ENCODE peak calls at places on chromosomes 3 and 15, in eight cellular contexts. One of them, this sample, is unnamed.

GRCh38 chr3:155135003-155135402 is 54.9 kb downstream of the MME start:
- DNase-seq in neuronal stem cell: no peak
- DNase-seq in MM.1S: no peak
- DNase-seq in dorsolateral prefrontal cortex: no peak
- DNase-seq in OCI-LY7: no peak
- DNase-seq in bronchial epithelial cell: no peak
- DNase-seq in cardiac muscle cell: no peak
- DNase-seq in prostate gland: no peak
- DNase-seq in this sample: no peak

GRCh38 chr3:37492977-37493471 is 318.6 kb upstream of the LRRFIP2 start:
- DNase-seq in neuronal stem cell: no peak
- DNase-seq in MM.1S: no peak
- DNase-seq in dorsolateral prefrontal cortex: no peak
- DNase-seq in OCI-LY7: no peak
- DNase-seq in bronchial epithelial cell: peak
- DNase-seq in cardiac muscle cell: no peak
- DNase-seq in prostate gland: no peak
- DNase-seq in this sample: peak

GRCh38 chr15:61390138-61390537 is 161.0 kb upstream of the RORA start:
- DNase-seq in neuronal stem cell: no peak
- DNase-seq in MM.1S: peak
- DNase-seq in dorsolateral prefrontal cortex: no peak
- DNase-seq in OCI-LY7: no peak
- DNase-seq in bronchial epithelial cell: no peak
- DNase-seq in cardiac muscle cell: no peak
- DNase-seq in prostate gland: no peak
- DNase-seq in this sample: no peak

GRCh38 chr3:45758871-45759270 is 37.5 kb downstream of the SLC6A20 start:
- DNase-seq in neuronal stem cell: no peak
- DNase-seq in MM.1S: no peak
- DNase-seq in dorsolateral prefrontal cortex: no peak
- DNase-seq in OCI-LY7: no peak
- DNase-seq in bronchial epithelial cell: no peak
- DNase-seq in cardiac muscle cell: no peak
- DNase-seq in prostate gland: no peak
- DNase-seq in this sample: no peak

GRCh38 chr15:84818221-84819131 is 1.3 kb downstream of the ALPK3 start:
- DNase-seq in neuronal stem cell: peak
- DNase-seq in MM.1S: no peak
- DNase-seq in dorsolateral prefrontal cortex: no peak
- DNase-seq in OCI-LY7: peak
- DNase-seq in bronchial epithelial cell: peak
- DNase-seq in cardiac muscle cell: peak
- DNase-seq in prostate gland: no peak
- DNase-seq in this sample: peak

GRCh38 chr3:46542801-46543201 is 23.3 kb downstream of the LRRC2 start:
- DNase-seq in neuronal stem cell: no peak
- DNase-seq in MM.1S: no peak
- DNase-seq in dorsolateral prefrontal cortex: no peak
- DNase-seq in OCI-LY7: no peak
- DNase-seq in bronchial epithelial cell: no peak
- DNase-seq in cardiac muscle cell: no peak
- DNase-seq in prostate gland: no peak
- DNase-seq in this sample: no peak

GRCh38 chr3:66010348-66011097 is 28.2 kb downstream of the MAGI1 start:
- DNase-seq in neuronal stem cell: no peak
- DNase-seq in MM.1S: no peak
- DNase-seq in dorsolateral prefrontal cortex: no peak
- DNase-seq in OCI-LY7: no peak
- DNase-seq in bronchial epithelial cell: peak
- DNase-seq in cardiac muscle cell: peak
- DNase-seq in prostate gland: no peak
- DNase-seq in this sample: no peak

GRCh38 chr15:58957101-58957973 is 23.9 kb upstream of the SLTM start:
- DNase-seq in neuronal stem cell: peak
- DNase-seq in MM.1S: peak
- DNase-seq in dorsolateral prefrontal cortex: no peak
- DNase-seq in OCI-LY7: peak
- DNase-seq in bronchial epithelial cell: peak
- DNase-seq in cardiac muscle cell: peak
- DNase-seq in prostate gland: peak
- DNase-seq in this sample: peak

GRCh38 chr3:178623666-178624255 is 87.5 kb downstream of the KCNMB2 start:
- DNase-seq in neuronal stem cell: no peak
- DNase-seq in MM.1S: no peak
- DNase-seq in dorsolateral prefrontal cortex: no peak
- DNase-seq in OCI-LY7: no peak
- DNase-seq in bronchial epithelial cell: peak
- DNase-seq in cardiac muscle cell: no peak
- DNase-seq in prostate gland: no peak
- DNase-seq in this sample: no peak

GRCh38 chr3:117628896-117629295 is 919.3 kb downstream of the TUSC7 start:
- DNase-seq in neuronal stem cell: no peak
- DNase-seq in MM.1S: peak
- DNase-seq in dorsolateral prefrontal cortex: no peak
- DNase-seq in OCI-LY7: peak
- DNase-seq in bronchial epithelial cell: peak
- DNase-seq in cardiac muscle cell: no peak
- DNase-seq in prostate gland: no peak
- DNase-seq in this sample: no peak

GRCh38 chr3:4306091-4306490 is 2.9 kb downstream of the SETMAR start:
- DNase-seq in neuronal stem cell: no peak
- DNase-seq in MM.1S: no peak
- DNase-seq in dorsolateral prefrontal cortex: no peak
- DNase-seq in OCI-LY7: no peak
- DNase-seq in bronchial epithelial cell: no peak
- DNase-seq in cardiac muscle cell: no peak
- DNase-seq in prostate gland: no peak
- DNase-seq in this sample: no peak

GRCh38 chr3:54146383-54147239 is 24.3 kb downstream of the CACNA2D3 start:
- DNase-seq in neuronal stem cell: no peak
- DNase-seq in MM.1S: peak
- DNase-seq in dorsolateral prefrontal cortex: peak
- DNase-seq in OCI-LY7: peak
- DNase-seq in bronchial epithelial cell: no peak
- DNase-seq in cardiac muscle cell: peak
- DNase-seq in prostate gland: peak
- DNase-seq in this sample: no peak

GRCh38 chr3:133167340-133168024 is 129.3 kb downstream of the TMEM108 start:
- DNase-seq in neuronal stem cell: no peak
- DNase-seq in MM.1S: no peak
- DNase-seq in dorsolateral prefrontal cortex: no peak
- DNase-seq in OCI-LY7: no peak
- DNase-seq in bronchial epithelial cell: no peak
- DNase-seq in cardiac muscle cell: no peak
- DNase-seq in prostate gland: no peak
- DNase-seq in this sample: no peak

GRCh38 chr3:51391075-51391565 is at the start of gene RBM15B:
- DNase-seq in neuronal stem cell: peak
- DNase-seq in MM.1S: peak
- DNase-seq in dorsolateral prefrontal cortex: peak
- DNase-seq in OCI-LY7: peak
- DNase-seq in bronchial epithelial cell: peak
- DNase-seq in cardiac muscle cell: peak
- DNase-seq in prostate gland: peak
- DNase-seq in this sample: peak

GRCh38 chr15:63210151-63211051 is 21.0 kb downstream of the RAB8B start:
- DNase-seq in neuronal stem cell: no peak
- DNase-seq in MM.1S: no peak
- DNase-seq in dorsolateral prefrontal cortex: no peak
- DNase-seq in OCI-LY7: no peak
- DNase-seq in bronchial epithelial cell: no peak
- DNase-seq in cardiac muscle cell: no peak
- DNase-seq in prostate gland: no peak
- DNase-seq in this sample: peak

GRCh38 chr15:63218114-63218808 is 28.9 kb downstream of the RAB8B start:
- DNase-seq in neuronal stem cell: no peak
- DNase-seq in MM.1S: no peak
- DNase-seq in dorsolateral prefrontal cortex: no peak
- DNase-seq in OCI-LY7: no peak
- DNase-seq in bronchial epithelial cell: peak
- DNase-seq in cardiac muscle cell: peak
- DNase-seq in prostate gland: no peak
- DNase-seq in this sample: no peak

GRCh38 chr15:63211549-63211948 is 22.1 kb downstream of the RAB8B start:
- DNase-seq in neuronal stem cell: no peak
- DNase-seq in MM.1S: no peak
- DNase-seq in dorsolateral prefrontal cortex: no peak
- DNase-seq in OCI-LY7: no peak
- DNase-seq in bronchial epithelial cell: no peak
- DNase-seq in cardiac muscle cell: no peak
- DNase-seq in prostate gland: no peak
- DNase-seq in this sample: no peak

GRCh38 chr15:63212050-63212973 is 22.9 kb downstream of the RAB8B start:
- DNase-seq in neuronal stem cell: no peak
- DNase-seq in MM.1S: no peak
- DNase-seq in dorsolateral prefrontal cortex: no peak
- DNase-seq in OCI-LY7: no peak
- DNase-seq in bronchial epithelial cell: peak
- DNase-seq in cardiac muscle cell: no peak
- DNase-seq in prostate gland: peak
- DNase-seq in this sample: no peak
- H3K4me3 ChIP-seq in neuronal stem cell: no peak
- H3K4me3 ChIP-seq in MM.1S: no peak
- H3K4me3 ChIP-seq in dorsolateral prefrontal cortex: no peak
- H3K4me3 ChIP-seq in OCI-LY7: no peak
- H3K4me3 ChIP-seq in bronchial epithelial cell: no peak
- H3K4me3 ChIP-seq in cardiac muscle cell: no peak
- H3K4me3 ChIP-seq in prostate gland: no peak
- H3K4me3 ChIP-seq in this sample: no peak

DNA sequence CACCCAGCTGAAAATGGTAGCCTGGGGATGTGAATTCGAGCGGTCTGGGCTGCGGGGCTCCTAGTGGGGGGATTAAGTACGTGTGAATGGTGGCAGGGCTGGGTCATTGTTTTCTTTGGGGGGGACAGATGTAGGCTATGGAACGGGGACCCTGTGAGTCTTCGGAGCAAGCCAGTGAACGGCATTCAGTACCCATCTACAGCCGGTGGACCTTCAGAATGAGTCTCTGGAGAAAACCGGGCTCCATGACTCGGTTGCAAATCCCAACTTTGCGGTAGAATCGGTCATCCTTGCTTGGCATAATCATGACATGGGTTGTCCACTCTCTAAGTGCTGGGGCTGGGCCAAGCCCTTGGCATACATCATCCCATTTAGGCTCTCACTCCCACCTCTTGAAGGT is 7.2 kb upstream of the EOMES start:
- DNase-seq in neuronal stem cell: no peak
- DNase-seq in MM.1S: no peak
- DNase-seq in dorsolateral prefrontal cortex: no peak
- DNase-seq in OCI-LY7: no peak
- DNase-seq in bronchial epithelial cell: no peak
- DNase-seq in cardiac muscle cell: no peak
- DNase-seq in prostate gland: no peak
- DNase-seq in this sample: no peak
- H3K4me3 ChIP-seq in neuronal stem cell: no peak
- H3K4me3 ChIP-seq in MM.1S: no peak
- H3K4me3 ChIP-seq in dorsolateral prefrontal cortex: peak
- H3K4me3 ChIP-seq in OCI-LY7: no peak
- H3K4me3 ChIP-seq in bronchial epithelial cell: no peak
- H3K4me3 ChIP-seq in cardiac muscle cell: peak
- H3K4me3 ChIP-seq in prostate gland: no peak
- H3K4me3 ChIP-seq in this sample: no peak

GRCh38 chr15:88624971-88625290 is 3.8 kb downstream of the AEN start:
- DNase-seq in neuronal stem cell: no peak
- DNase-seq in MM.1S: no peak
- DNase-seq in dorsolateral prefrontal cortex: no peak
- DNase-seq in OCI-LY7: no peak
- DNase-seq in bronchial epithelial cell: no peak
- DNase-seq in cardiac muscle cell: no peak
- DNase-seq in prostate gland: no peak
- DNase-seq in this sample: no peak

GRCh38 chr15:88624156-88624970 is 3.2 kb downstream of the AEN start:
- DNase-seq in neuronal stem cell: no peak
- DNase-seq in MM.1S: peak
- DNase-seq in dorsolateral prefrontal cortex: no peak
- DNase-seq in OCI-LY7: peak
- DNase-seq in bronchial epithelial cell: no peak
- DNase-seq in cardiac muscle cell: peak
- DNase-seq in prostate gland: no peak
- DNase-seq in this sample: peak

GRCh38 chr15:88622605-88622975 is 1.4 kb downstream of the AEN start:
- DNase-seq in neuronal stem cell: no peak
- DNase-seq in MM.1S: no peak
- DNase-seq in dorsolateral prefrontal cortex: no peak
- DNase-seq in OCI-LY7: no peak
- DNase-seq in bronchial epithelial cell: no peak
- DNase-seq in cardiac muscle cell: no peak
- DNase-seq in prostate gland: no peak
- DNase-seq in this sample: no peak

GRCh38 chr15:88623061-88623460 is 1.9 kb downstream of the AEN start:
- DNase-seq in neuronal stem cell: no peak
- DNase-seq in MM.1S: no peak
- DNase-seq in dorsolateral prefrontal cortex: no peak
- DNase-seq in OCI-LY7: no peak
- DNase-seq in bronchial epithelial cell: peak
- DNase-seq in cardiac muscle cell: no peak
- DNase-seq in prostate gland: no peak
- DNase-seq in this sample: no peak

GRCh38 chr15:88623632-88624031 is 2.5 kb downstream of the AEN start:
- DNase-seq in neuronal stem cell: no peak
- DNase-seq in MM.1S: no peak
- DNase-seq in dorsolateral prefrontal cortex: no peak
- DNase-seq in OCI-LY7: no peak
- DNase-seq in bronchial epithelial cell: no peak
- DNase-seq in cardiac muscle cell: no peak
- DNase-seq in prostate gland: no peak
- DNase-seq in this sample: no peak
- H3K4me3 ChIP-seq in neuronal stem cell: no peak
- H3K4me3 ChIP-seq in MM.1S: peak
- H3K4me3 ChIP-seq in dorsolateral prefrontal cortex: no peak
- H3K4me3 ChIP-seq in OCI-LY7: peak
- H3K4me3 ChIP-seq in bronchial epithelial cell: no peak
- H3K4me3 ChIP-seq in cardiac muscle cell: no peak
- H3K4me3 ChIP-seq in prostate gland: no peak
- H3K4me3 ChIP-seq in this sample: no peak

DNA sequence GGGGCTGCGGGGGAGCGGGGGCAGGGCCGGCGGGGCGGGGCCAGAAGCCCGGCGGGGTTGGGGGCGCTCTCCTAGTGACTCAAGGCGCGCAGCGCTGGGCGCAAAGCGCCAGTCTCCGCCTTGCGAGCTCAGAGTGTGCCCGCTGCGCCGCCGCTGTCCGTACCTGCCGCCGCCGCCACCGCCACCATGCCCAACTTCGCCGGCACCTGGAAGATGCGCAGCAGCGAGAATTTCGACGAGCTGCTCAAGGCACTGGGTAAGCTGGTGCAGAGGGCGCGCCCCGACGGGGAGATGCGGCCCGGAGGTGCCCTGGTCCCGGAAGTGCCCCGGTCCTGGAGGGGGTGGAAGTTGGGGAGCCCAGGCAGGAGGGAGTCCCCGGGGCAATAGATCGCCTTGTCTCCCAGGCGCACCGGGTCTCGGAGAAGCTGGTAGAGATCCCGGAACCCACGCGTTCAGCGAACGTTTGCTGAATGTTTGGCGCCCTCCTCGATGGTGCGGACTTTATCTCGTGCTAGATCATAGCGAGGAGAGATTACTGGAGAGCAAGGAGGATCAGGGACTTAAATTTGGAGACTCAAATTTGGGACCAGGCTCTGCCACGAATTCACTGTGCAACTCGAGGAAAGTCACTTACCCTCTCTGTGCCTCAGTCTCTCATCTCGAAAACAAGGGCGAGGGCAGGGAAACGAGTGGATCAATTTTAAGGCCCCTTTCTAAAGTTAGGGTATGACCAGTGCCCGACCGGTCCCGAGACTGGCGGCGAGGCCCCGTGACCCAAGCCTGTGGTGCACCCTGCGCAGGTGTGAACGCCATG is at the start of gene CRABP1:
- DNase-seq in neuronal stem cell: no peak
- DNase-seq in MM.1S: no peak
- DNase-seq in dorsolateral prefrontal cortex: no peak
- DNase-seq in OCI-LY7: no peak
- DNase-seq in bronchial epithelial cell: no peak
- DNase-seq in cardiac muscle cell: peak
- DNase-seq in prostate gland: no peak
- DNase-seq in this sample: no peak
- H3K4me3 ChIP-seq in neuronal stem cell: peak
- H3K4me3 ChIP-seq in MM.1S: no peak
- H3K4me3 ChIP-seq in dorsolateral prefrontal cortex: peak
- H3K4me3 ChIP-seq in OCI-LY7: no peak
- H3K4me3 ChIP-seq in bronchial epithelial cell: no peak
- H3K4me3 ChIP-seq in cardiac muscle cell: peak
- H3K4me3 ChIP-seq in prostate gland: no peak
- H3K4me3 ChIP-seq in this sample: no peak

This sample was measured in Jurkat, Clone E6-1.